ENCODE peak calls at places on chromosomes 1 and 21, in six cellular contexts. W is HepG2, I is IMR-90, Y is GM23338, T is mammary epithelial cell, D is MM.1S. R is an unnamed sample.

GRCh38 chr1:9317591-9318331 is 25.1 kb downstream of the SPSB1 start:
- DNase-seq in W (no peak), I (peak), Y (no peak), T (no peak), D (no peak), R (no peak)

GRCh38 chr1:150477733-150478132 is 9.5 kb upstream of the TARS2 start:
- DNase-seq in W (no peak), I (peak), Y (no peak), T (peak), D (no peak), R (no peak)

GRCh38 chr1:75587692-75588091 is 23.2 kb downstream of the SLC44A5 start:
- DNase-seq in W (no peak), I (no peak), Y (peak), T (no peak), D (no peak), R (no peak)

GRCh38 chr1:66258404-66259105 is 275.4 kb upstream of the SGIP1 start:
- DNase-seq in W (no peak), I (peak), Y (peak), T (no peak), D (no peak), R (no peak)

GRCh38 chr1:111399792-111400610 is 27.5 kb downstream of the OVGP1 start:
- DNase-seq in W (peak), I (peak), Y (peak), T (peak), D (peak), R (peak)

GRCh38 chr1:224707849-224708725 is 92.0 kb downstream of the CNIH3 start:
- DNase-seq in W (no peak), I (peak), Y (no peak), T (peak), D (no peak), R (no peak)

GRCh38 chr1:205013683-205014367 is 29.2 kb upstream of the CNTN2 start:
- DNase-seq in W (no peak), I (no peak), Y (peak), T (peak), D (no peak), R (no peak)

GRCh38 chr1:65255088-65256050 is 54.0 kb upstream of the DNAJC6 start:
- DNase-seq in W (no peak), I (no peak), Y (peak), T (peak), D (no peak), R (no peak)

GRCh38 chr1:81170721-81171120 is 630.0 kb upstream of the ADGRL2 start:
- DNase-seq in W (no peak), I (no peak), Y (no peak), T (no peak), D (no peak), R (no peak)

GRCh38 chr1:71093938-71094337 is 13.1 kb upstream of the ZRANB2 start:
- DNase-seq in W (no peak), I (peak), Y (no peak), T (no peak), D (no peak), R (no peak)

GRCh38 chr1:63887809-63888208 is 114.0 kb downstream of the ROR1 start:
- DNase-seq in W (no peak), I (no peak), Y (no peak), T (no peak), D (no peak), R (no peak)

GRCh38 chr1:54012008-54012325 is 6.0 kb downstream of the LDLRAD1 start:
- DNase-seq in W (no peak), I (no peak), Y (no peak), T (no peak), D (no peak), R (no peak)

GRCh38 chr1:84721152-84721551 is 30.9 kb upstream of the SSX2IP start:
- DNase-seq in W (peak), I (peak), Y (no peak), T (peak), D (peak), R (no peak)

GRCh38 chr1:17192394-17193221 is 12.3 kb upstream of the PADI1 start:
- DNase-seq in W (no peak), I (no peak), Y (no peak), T (no peak), D (no peak), R (no peak)

GRCh38 chr1:211331011-211331709 is 4.5 kb downstream of the TRAF5 start:
- DNase-seq in W (no peak), I (peak), Y (no peak), T (peak), D (no peak), R (no peak)

GRCh38 chr21:36428789-36429671 is 43.8 kb downstream of the CHAF1B start:
- DNase-seq in W (no peak), I (no peak), Y (no peak), T (no peak), D (no peak), R (no peak)

GRCh38 chr1:108644984-108645383 is 15.9 kb downstream of the HENMT1 start:
- DNase-seq in W (no peak), I (no peak), Y (no peak), T (no peak), D (no peak), R (peak)

GRCh38 chr1:43438576-43439120 is 15.1 kb downstream of the HYI start:
- DNase-seq in W (no peak), I (no peak), Y (no peak), T (no peak), D (no peak), R (no peak)

GRCh38 chr1:201640624-201641023 is 101.7 kb downstream of the NAV1 start:
- DNase-seq in W (no peak), I (peak), Y (no peak), T (no peak), D (no peak), R (no peak)

DNA sequence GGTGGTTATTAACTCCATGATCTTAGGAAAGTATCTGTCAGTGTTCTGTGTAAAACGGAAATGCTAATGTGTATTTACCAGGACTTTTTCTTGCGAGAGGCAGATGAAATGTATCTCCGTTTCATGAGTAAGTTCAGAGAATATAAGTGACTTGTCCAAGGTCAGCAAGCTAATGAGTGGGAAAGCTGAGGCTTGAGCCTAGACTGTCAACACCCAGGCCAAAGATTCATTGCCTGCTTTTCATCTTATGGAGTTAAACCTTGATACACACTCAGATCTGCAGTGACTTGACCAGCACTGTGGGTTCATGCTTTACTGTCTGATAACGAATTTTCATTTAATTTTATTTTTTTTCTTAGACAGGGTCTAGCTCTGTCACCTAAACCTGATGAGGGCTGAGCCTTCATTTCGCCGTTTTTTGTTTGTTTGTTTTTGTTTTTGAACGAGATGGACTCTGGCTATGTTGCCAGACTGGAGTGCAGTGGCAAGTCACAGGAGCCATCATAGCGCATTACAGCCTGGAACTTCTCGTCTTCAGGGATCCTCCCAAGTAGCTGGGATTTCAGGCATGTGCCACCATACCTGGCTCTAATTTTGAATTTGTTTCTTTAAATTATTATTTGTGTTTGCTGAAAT is 918 bp upstream of the JTB start:
- DNase-seq in W (no peak), I (no peak), Y (no peak), T (no peak), D (no peak), R (no peak)
- H3K4me2 ChIP-seq in W (peak), I (peak), Y (peak), T (peak), D (peak), R (peak)

DNA sequence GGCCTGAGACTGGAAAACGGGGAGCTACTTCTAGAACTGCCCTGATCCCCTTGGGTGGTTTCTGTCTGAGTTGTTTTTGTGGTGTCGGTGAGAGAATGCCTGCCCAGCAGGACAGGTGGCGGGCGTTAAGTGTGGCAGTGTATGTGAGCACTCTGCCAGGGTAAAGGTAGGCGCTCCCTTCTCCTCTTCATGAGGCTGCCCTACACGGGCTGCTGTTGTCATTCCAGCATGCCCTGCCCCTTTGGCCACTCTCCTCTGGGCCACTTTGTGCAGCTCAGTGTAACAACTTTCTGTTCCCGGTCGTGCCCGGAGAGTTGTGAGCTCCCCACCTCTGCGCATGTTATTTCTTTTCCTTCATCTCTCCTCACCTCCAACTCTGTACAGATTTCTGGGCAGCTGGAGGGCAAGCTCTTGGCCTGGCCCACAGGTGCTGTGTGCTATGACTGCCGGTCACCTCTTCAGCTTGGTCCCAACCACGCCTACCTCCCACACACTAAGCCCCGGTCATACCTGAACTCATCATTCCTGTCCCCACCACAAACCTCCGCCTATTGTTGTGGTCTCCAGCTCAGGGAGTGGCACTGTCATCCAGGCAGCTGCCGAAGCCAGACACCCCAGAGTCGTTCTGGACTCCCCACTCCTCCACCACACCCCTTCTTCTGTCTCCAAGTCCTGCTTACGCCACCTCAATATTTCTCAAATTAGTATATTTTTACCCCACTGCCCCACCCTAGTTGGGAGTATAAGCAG is 69.0 kb downstream of the GADD45A start:
- DNase-seq in W (no peak), I (no peak), Y (no peak), T (peak), D (no peak), R (no peak)
- H3K27ac ChIP-seq in W (no peak), I (no peak), Y (no peak), T (peak), D (no peak), R (no peak)

GRCh38 chr1:212981025-212981495 is 30.7 kb downstream of the VASH2 start:
- DNase-seq in W (no peak), I (no peak), Y (peak), T (no peak), D (no peak), R (no peak)
- H3K4me2 ChIP-seq in W (no peak), I (no peak), Y (no peak), T (no peak), D (no peak), R (no peak)

GRCh38 chr1:67771776-67772175 is 61.5 kb downstream of the GNG12 start:
- DNase-seq in W (no peak), I (no peak), Y (no peak), T (no peak), D (no peak), R (no peak)
- H3K27ac ChIP-seq in W (no peak), I (no peak), Y (no peak), T (no peak), D (no peak), R (no peak)

R was measured in DND-41.